ENCODE peak calls at places on chromosomes 2 and 18, in six cellular contexts. L, Q, C, E, H and Y are unnamed samples.

GRCh38 chr2:182360012-182360662 is 66.7 kb downstream of the PDE1A start:
- DNase-seq in L (no peak), Q (no peak), C (no peak), E (no peak), H (no peak), Y (no peak)

GRCh38 chr2:3176869-3177255 is 200.8 kb downstream of the EIPR1 start:
- DNase-seq in L (no peak), Q (no peak), C (no peak), E (no peak), H (no peak), Y (no peak)

GRCh38 chr2:144349674-144350073 is 170.2 kb downstream of the ZEB2 start:
- DNase-seq in L (no peak), Q (no peak), C (no peak), E (peak; percentile 63), H (no peak), Y (no peak)

GRCh38 chr18:57131782-57132181 is 15.1 kb upstream of the BOD1L2 start:
- DNase-seq in L (no peak), Q (no peak), C (no peak), E (no peak), H (no peak), Y (no peak)

GRCh38 chr2:38106420-38107182 is 30.6 kb upstream of the CYP1B1 start:
- DNase-seq in L (peak; percentile 73), Q (peak; percentile 79), C (no peak), E (peak; percentile 87), H (peak; percentile 49), Y (no peak)

GRCh38 chr2:202135111-202135874 is 62.2 kb downstream of the KIAA2012 start:
- DNase-seq in L (peak; percentile 83), Q (peak; percentile 98), C (no peak), E (no peak), H (peak; percentile 97), Y (no peak)

GRCh38 chr2:85797263-85797660 is 43.5 kb downstream of the ATOH8 start:
- DNase-seq in L (no peak), Q (no peak), C (no peak), E (no peak), H (no peak), Y (no peak)

GRCh38 chr2:197168705-197169104 is 141.9 kb downstream of the ANKRD44 start:
- DNase-seq in L (peak; percentile 61), Q (peak; percentile 61), C (peak; percentile 67), E (peak; percentile 80), H (no peak), Y (peak; percentile 69)

GRCh38 chr2:207241198-207241597 is 75.5 kb upstream of the KLF7 start:
- DNase-seq in L (no peak), Q (no peak), C (no peak), E (peak; percentile 46), H (no peak), Y (no peak)

GRCh38 chr2:103873719-103874359 is 980.1 kb upstream of the POU3F3 start:
- DNase-seq in L (no peak), Q (no peak), C (no peak), E (no peak), H (no peak), Y (no peak)

GRCh38 chr2:178882666-178883440 is 75.6 kb upstream of the TTN start:
- DNase-seq in L (peak; percentile 47), Q (peak; percentile 74), C (no peak), E (no peak), H (no peak), Y (no peak)

GRCh38 chr2:102033028-102033749 is 41.4 kb downstream of the IL1R2 start:
- DNase-seq in L (peak; percentile 60), Q (peak; percentile 96), C (no peak), E (peak; percentile 85), H (no peak), Y (no peak)

GRCh38 chr2:1738646-1739302 is 5.5 kb downstream of the PXDN start:
- DNase-seq in L (no peak), Q (no peak), C (no peak), E (no peak), H (no peak), Y (no peak)

GRCh38 chr2:128473175-128474013 is 154.7 kb upstream of the HS6ST1 start:
- DNase-seq in L (no peak), Q (peak; percentile 2), C (no peak), E (peak; percentile 52), H (peak; percentile 26), Y (peak; percentile 71)

GRCh38 chr2:86037795-86038192 is 67.9 kb downstream of the POLR1A start:
- DNase-seq in L (no peak), Q (no peak), C (no peak), E (no peak), H (no peak), Y (no peak)

GRCh38 chr2:15942711-15943345 is 2.5 kb downstream of the MYCN start:
- DNase-seq in L (no peak), Q (no peak), C (no peak), E (no peak), H (no peak), Y (no peak)

GRCh38 chr2:84906108-84906899 is 848 bp downstream of the TMSB10 start:
- DNase-seq in L (no peak), Q (no peak), C (no peak), E (peak; percentile 50), H (no peak), Y (no peak)

GRCh38 chr2:85759257-85759613 is 5.4 kb downstream of the ATOH8 start:
- DNase-seq in L (no peak), Q (no peak), C (no peak), E (no peak), H (no peak), Y (no peak)